ENCODE peak calls at places on chromosome 21, in four cellular contexts. F, X, R and I are unnamed samples.

GRCh38 chr21:41581592-41582228 is 73.8 kb upstream of the TMPRSS2 start:
- DNase-seq in F (no peak), X (no peak), R (no peak), I (no peak)

GRCh38 chr21:31530918-31531705 is 128.4 kb upstream of the SOD1 start:
- DNase-seq in F (no peak), X (peak), R (no peak), I (no peak)

GRCh38 chr21:17370263-17370662 is 142.6 kb upstream of the CXADR start:
- DNase-seq in F (no peak), X (no peak), R (no peak), I (no peak)

GRCh38 chr21:45086342-45086958 is 12.1 kb downstream of the ADARB1 start:
- DNase-seq in F (no peak), X (no peak), R (no peak), I (no peak)

GRCh38 chr21:41843584-41843983 is 35.6 kb downstream of the PRDM15 start:
- DNase-seq in F (no peak), X (no peak), R (no peak), I (no peak)

GRCh38 chr21:38875694-38876492 is 70.2 kb downstream of the ETS2 start:
- DNase-seq in F (no peak), X (no peak), R (no peak), I (no peak)

GRCh38 chr21:34126269-34126668 is 52.9 kb downstream of the MRPS6 start:
- DNase-seq in F (no peak), X (no peak), R (no peak), I (peak)

GRCh38 chr21:17359781-17360180 is 153.1 kb upstream of the CXADR start:
- DNase-seq in F (no peak), X (no peak), R (no peak), I (no peak)

GRCh38 chr21:16046625-16047340 is 317.0 kb downstream of the USP25 start:
- DNase-seq in F (no peak), X (no peak), R (no peak), I (peak)

GRCh38 chr21:46435786-46436227 is 22.9 kb upstream of the DIP2A start:
- DNase-seq in F (no peak), X (no peak), R (no peak), I (no peak)

GRCh38 chr21:33278736-33279135 is 12.6 kb downstream of the IL10RB start:
- DNase-seq in F (no peak), X (no peak), R (no peak), I (no peak)

GRCh38 chr21:15138475-15138874 is 73.7 kb upstream of the NRIP1 start:
- DNase-seq in F (no peak), X (no peak), R (no peak), I (no peak)

GRCh38 chr21:34092241-34092921 is 19.0 kb downstream of the MRPS6 start:
- DNase-seq in F (no peak), X (no peak), R (no peak), I (no peak)

GRCh38 chr21:43192501-43193081 is 23.8 kb downstream of the CRYAA start:
- DNase-seq in F (no peak), X (no peak), R (no peak), I (no peak)

GRCh38 chr21:24076179-24076578 is 1531.1 kb downstream of the MRPL39 start:
- DNase-seq in F (no peak), X (no peak), R (no peak), I (no peak)

GRCh38 chr21:24112020-24112419 is 1495.3 kb downstream of the MRPL39 start:
- DNase-seq in F (no peak), X (no peak), R (no peak), I (no peak)

GRCh38 chr21:41973861-41974751 is 20.3 kb upstream of the C2CD2 start:
- DNase-seq in F (no peak), X (no peak), R (peak), I (no peak)

GRCh38 chr21:30206551-30207251 is 9.2 kb downstream of the CLDN8 start:
- DNase-seq in F (no peak), X (no peak), R (peak), I (no peak)

GRCh38 chr21:39082656-39083376 is 100.4 kb downstream of the PSMG1 start:
- DNase-seq in F (no peak), X (peak), R (no peak), I (no peak)

GRCh38 chr21:25858328-25858727 is 123.6 kb downstream of the GABPA start:
- DNase-seq in F (no peak), X (no peak), R (no peak), I (no peak)

GRCh38 chr21:44520326-44521300 is 19.4 kb downstream of the KRTAP10-1 start:
- DNase-seq in F (no peak), X (no peak), R (no peak), I (no peak)

GRCh38 chr21:46307625-46308024 is 16.0 kb downstream of the C21orf58 start:
- DNase-seq in F (no peak), X (no peak), R (no peak), I (peak)

GRCh38 chr21:35084869-35085268 is 35.8 kb upstream of the RUNX1 start:
- DNase-seq in F (no peak), X (no peak), R (peak), I (peak)

GRCh38 chr21:45410865-45411809 is 6.2 kb downstream of the COL18A1 start:
- DNase-seq in F (no peak), X (no peak), R (no peak), I (no peak)

GRCh38 chr21:41997657-41998056 is 12.5 kb downstream of the ZBTB21 start:
- DNase-seq in F (no peak), X (no peak), R (no peak), I (no peak)

GRCh38 chr21:31098576-31099005 is 60.3 kb upstream of the KRTAP19-8 start:
- DNase-seq in F (peak), X (peak), R (peak), I (peak)

GRCh38 chr21:33668180-33668579 is 25.9 kb downstream of the ITSN1 start:
- DNase-seq in F (no peak), X (no peak), R (no peak), I (peak)